ENCODE peak calls at places on chromosomes 5 and 9, in seven cellular contexts. T is effector memory CD4-positive, alpha-beta T cell; L is left cardiac atrium; I is T-helper 1 cell; E is activated T-helper 9 cell treated with anti-CD3 and anti-CD28 coated beads, Interleukin-2, amount 50 U/mL, for 16 hours; Q is CD8-positive, alpha-beta memory T cell; Z is heart left ventricle. P is an unnamed sample.

GRCh38 chr5:58363444-58363843 is 96.4 kb downstream of the PLK2 start:
- DNase-seq in Q (no peak), I (no peak), T (no peak), L (no peak), E (no peak), Z (no peak), P (no peak)

GRCh38 chr9:137222190-137223077 is at the start of gene RNF208:
- DNase-seq in Q (no peak), T (no peak), L (no peak), I (no peak), E (no peak), Z (no peak), P (no peak)

GRCh38 chr9:105233836-105234235 is 10.6 kb upstream of the SLC44A1 start:
- DNase-seq in Q (no peak), T (no peak), I (no peak), Z (no peak), E (no peak), L (no peak), P (no peak)

GRCh38 chr9:114386886-114387677 is 700 bp downstream of the AKNA start:
- DNase-seq in I (no peak), T (no peak), Z (no peak), Q (peak), L (no peak), E (no peak), P (no peak)

GRCh38 chr5:80990527-80990926 is 30.4 kb downstream of the RASGRF2 start:
- DNase-seq in I (no peak), Q (no peak), L (no peak), T (no peak), E (no peak), Z (no peak), P (no peak)

GRCh38 chr9:133184971-133185370 is 21.3 kb upstream of the GBGT1 start:
- DNase-seq in I (no peak), E (no peak), Q (peak), L (no peak), T (no peak), Z (no peak), P (no peak)

GRCh38 chr9:98118640-98119601 is at the start of gene TRIM14:
- DNase-seq in T (peak), Q (peak), L (peak), I (peak), Z (peak), E (peak), P (peak)

GRCh38 chr5:82422751-82423181 is 144.6 kb upstream of the RPS23 start:
- DNase-seq in T (no peak), L (peak), Q (no peak), I (no peak), E (no peak), Z (no peak), P (no peak)

GRCh38 chr5:124599048-124599973 is 147.1 kb downstream of the ZNF608 start:
- DNase-seq in I (no peak), T (no peak), Z (no peak), E (no peak), Q (no peak), L (peak), P (no peak)

GRCh38 chr9:113468716-113469448 is 5.4 kb downstream of the RGS3 start:
- DNase-seq in Z (no peak), Q (no peak), L (peak), T (no peak), E (no peak), I (no peak), P (no peak)

GRCh38 chr5:91271999-91272398 is 111.1 kb downstream of the ARRDC3 start:
- DNase-seq in T (no peak), Q (no peak), L (no peak), Z (no peak), I (no peak), E (no peak), P (no peak)

GRCh38 chr5:75626959-75627358 is 15.7 kb downstream of the ANKDD1B start:
- DNase-seq in I (no peak), L (no peak), E (no peak), T (no peak), Q (no peak), Z (no peak), P (no peak)

GRCh38 chr5:35656721-35657120 is 39.1 kb downstream of the SPEF2 start:
- DNase-seq in Q (no peak), T (no peak), Z (no peak), I (no peak), E (no peak), L (no peak), P (no peak)

GRCh38 chr5:140020601-140021177 is 22.4 kb downstream of the NRG2 start:
- DNase-seq in E (no peak), Z (no peak), T (no peak), I (no peak), Q (no peak), L (no peak), P (no peak)